ENCODE peak calls at places on chromosomes 6 and 20, in six cellular contexts. C is GM12865, F is brain microvascular endothelial cell, U is GM20000, S is type B pancreatic cell, H is progenitor cell of endocrine pancreas. Q is an unnamed sample.

GRCh38 chr6:37029249-37029959 is 23.9 kb downstream of the FGD2 start:
- DNase-seq in C (peak), F (peak), U (peak), S (no peak), H (peak), Q (peak)

GRCh38 chr20:59013959-59014608 is 5.1 kb upstream of the TUBB1 start:
- DNase-seq in C (no peak), F (no peak), U (no peak), S (peak), H (no peak), Q (peak)

GRCh38 chr20:45405566-45406259 is 2.4 kb upstream of the DBNDD2 start:
- DNase-seq in C (no peak), F (no peak), U (peak), S (no peak), H (peak), Q (no peak)

GRCh38 chr20:57680934-57681914 is 28.6 kb downstream of the PMEPA1 start:
- DNase-seq in C (peak), F (no peak), U (no peak), S (no peak), H (no peak), Q (no peak)

GRCh38 chr6:44309092-44309491 is 4.1 kb downstream of the AARS2 start:
- DNase-seq in C (no peak), F (no peak), U (no peak), S (no peak), H (no peak), Q (peak)

GRCh38 chr20:57718490-57719009 is 8.7 kb upstream of the PMEPA1 start:
- DNase-seq in C (peak), F (peak), U (peak), S (peak), H (peak), Q (peak)

GRCh38 chr6:122789078-122789861 is at the start of gene SMPDL3A:
- DNase-seq in C (peak), F (peak), U (peak), S (peak), H (peak), Q (peak)

GRCh38 chr6:149132336-149132735 is 185.2 kb upstream of the TAB2 start:
- DNase-seq in C (no peak), F (no peak), U (no peak), S (no peak), H (no peak), Q (no peak)

GRCh38 chr6:147664092-147664491 is 155.6 kb downstream of the SAMD5 start:
- DNase-seq in C (no peak), F (no peak), U (no peak), S (no peak), H (no peak), Q (no peak)

GRCh38 chr6:90025418-90026089 is 131.3 kb downstream of the GJA10 start:
- DNase-seq in C (no peak), F (peak), U (no peak), S (no peak), H (no peak), Q (peak)

GRCh38 chr6:42498473-42499128 is 46.9 kb upstream of the TRERF1 start:
- DNase-seq in C (no peak), F (no peak), U (no peak), S (no peak), H (no peak), Q (no peak)

GRCh38 chr6:54283877-54284860 is 24.1 kb upstream of the TINAG start:
- DNase-seq in C (no peak), F (peak), U (no peak), S (no peak), H (no peak), Q (no peak)

GRCh38 chr20:31877684-31878083 is 7.2 kb downstream of the TTLL9 start:
- DNase-seq in C (no peak), F (no peak), U (no peak), S (no peak), H (no peak), Q (no peak)

GRCh38 chr6:52649521-52649920 is 21.4 kb upstream of the TMEM14A start:
- DNase-seq in C (no peak), F (no peak), U (no peak), S (no peak), H (no peak), Q (no peak)

GRCh38 chr20:19699132-19699971 is 58.7 kb upstream of the RIN2 start:
- DNase-seq in C (no peak), F (peak), U (no peak), S (no peak), H (no peak), Q (peak)

GRCh38 chr6:29681811-29682210 is 859 bp upstream of the ZFP57 start:
- DNase-seq in C (no peak), F (no peak), U (no peak), S (no peak), H (no peak), Q (no peak)

GRCh38 chr6:21305827-21306469 is 287.6 kb upstream of the SOX4 start:
- DNase-seq in C (no peak), F (no peak), U (no peak), S (no peak), H (no peak), Q (peak)

GRCh38 chr20:10708342-10709185 is 34.8 kb upstream of the JAG1 start:
- DNase-seq in C (no peak), F (peak), U (no peak), S (no peak), H (no peak), Q (peak)

GRCh38 chr6:136439514-136440186 is 110.6 kb downstream of the MAP7 start:
- DNase-seq in C (no peak), F (no peak), U (no peak), S (no peak), H (no peak), Q (no peak)

GRCh38 chr6:42443312-42444075 is 8.2 kb downstream of the TRERF1 start:
- DNase-seq in C (no peak), F (no peak), U (no peak), S (no peak), H (no peak), Q (no peak)

GRCh38 chr6:4670295-4670694 is 105.9 kb upstream of the CDYL start:
- DNase-seq in C (no peak), F (no peak), U (no peak), S (peak), H (no peak), Q (no peak)

GRCh38 chr6:73476722-73477121 is 15.2 kb downstream of the MTO1 start:
- DNase-seq in C (no peak), F (no peak), U (no peak), S (no peak), H (no peak), Q (no peak)

GRCh38 chr6:125793863-125794262 is 3.1 kb downstream of the NCOA7 start:
- DNase-seq in C (peak), F (no peak), U (no peak), S (no peak), H (no peak), Q (no peak)

GRCh38 chr6:80641591-80641990 is 535.1 kb downstream of the BCKDHB start:
- DNase-seq in C (no peak), F (peak), U (no peak), S (no peak), H (no peak), Q (peak)

GRCh38 chr6:18528084-18528743 is 141.1 kb downstream of the RNF144B start:
- DNase-seq in C (no peak), F (no peak), U (no peak), S (no peak), H (no peak), Q (peak)

GRCh38 chr6:159184559-159184958 is 15.4 kb downstream of the FNDC1 start:
- DNase-seq in C (no peak), F (no peak), U (no peak), S (no peak), H (no peak), Q (no peak)

GRCh38 chr6:111601875-111602274 is 3.8 kb downstream of the TRAF3IP2 start:
- DNase-seq in C (no peak), F (no peak), U (no peak), S (no peak), H (no peak), Q (peak)

GRCh38 chr20:6654490-6655247 is 112.8 kb upstream of the BMP2 start:
- DNase-seq in C (no peak), F (no peak), U (no peak), S (no peak), H (no peak), Q (peak)

GRCh38 chr20:6558361-6558760 is 209.1 kb upstream of the BMP2 start:
- DNase-seq in C (no peak), F (no peak), U (no peak), S (no peak), H (no peak), Q (no peak)

GRCh38 chr6:7246401-7247178 is 66.4 kb downstream of the SSR1 start:
- DNase-seq in C (no peak), F (no peak), U (no peak), S (no peak), H (no peak), Q (no peak)

GRCh38 chr6:46128476-46128875 is 1.3 kb upstream of the ENPP4 start:
- DNase-seq in C (peak), F (no peak), U (peak), S (no peak), H (no peak), Q (no peak)

GRCh38 chr6:169289257-169289656 is 35.6 kb upstream of the THBS2 start:
- DNase-seq in C (no peak), F (no peak), U (no peak), S (no peak), H (no peak), Q (no peak)

GRCh38 chr6:121917834-121918559 is 481.5 kb upstream of the HSF2 start:
- DNase-seq in C (no peak), F (no peak), U (no peak), S (no peak), H (no peak), Q (no peak)

GRCh38 chr6:38436726-38437465 is 202.8 kb downstream of the BTBD9 start:
- DNase-seq in C (no peak), F (peak), U (no peak), S (no peak), H (no peak), Q (peak)

GRCh38 chr6:134795696-134796095 is 154.2 kb downstream of the ALDH8A1 start:
- DNase-seq in C (no peak), F (no peak), U (no peak), S (no peak), H (no peak), Q (no peak)

GRCh38 chr6:117169781-117170281 is 95.5 kb upstream of the VGLL2 start:
- DNase-seq in C (no peak), F (no peak), U (no peak), S (no peak), H (no peak), Q (no peak)

DNA sequence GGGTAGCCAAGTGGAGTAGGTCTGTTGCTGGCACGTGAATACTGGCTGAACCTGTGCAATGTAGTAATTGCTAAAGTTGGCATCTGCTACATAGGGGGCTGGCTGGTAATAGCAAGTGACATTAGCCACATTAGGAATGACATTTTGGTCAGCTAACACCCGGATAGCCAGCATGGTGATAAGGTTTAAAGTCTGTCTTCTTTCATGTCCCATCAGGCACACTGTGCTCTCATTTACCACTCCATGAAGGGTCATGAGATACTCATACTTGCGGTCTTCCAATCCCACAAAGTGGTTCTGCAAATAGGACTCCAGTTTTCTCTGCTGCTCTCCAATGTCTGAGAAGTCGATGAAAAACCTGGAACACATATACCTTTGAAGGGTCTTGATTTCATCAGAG is 2.8 kb downstream of the TENT5A start:
- DNase-seq in C (no peak), F (no peak), U (no peak), S (no peak), H (no peak), Q (no peak)
- TF ChIP-seq CTCF in C (no peak), F (no peak), U (no peak), S (no peak), H (no peak), Q (no peak)

GRCh38 chr6:30922447-30922852 is 8.4 kb downstream of the VARS2 start:
- DNase-seq in C (no peak), F (no peak), U (no peak), S (no peak), H (no peak), Q (no peak)
- TF ChIP-seq CTCF in C (no peak), F (no peak), U (no peak), S (no peak), H (no peak), Q (no peak)

DNA sequence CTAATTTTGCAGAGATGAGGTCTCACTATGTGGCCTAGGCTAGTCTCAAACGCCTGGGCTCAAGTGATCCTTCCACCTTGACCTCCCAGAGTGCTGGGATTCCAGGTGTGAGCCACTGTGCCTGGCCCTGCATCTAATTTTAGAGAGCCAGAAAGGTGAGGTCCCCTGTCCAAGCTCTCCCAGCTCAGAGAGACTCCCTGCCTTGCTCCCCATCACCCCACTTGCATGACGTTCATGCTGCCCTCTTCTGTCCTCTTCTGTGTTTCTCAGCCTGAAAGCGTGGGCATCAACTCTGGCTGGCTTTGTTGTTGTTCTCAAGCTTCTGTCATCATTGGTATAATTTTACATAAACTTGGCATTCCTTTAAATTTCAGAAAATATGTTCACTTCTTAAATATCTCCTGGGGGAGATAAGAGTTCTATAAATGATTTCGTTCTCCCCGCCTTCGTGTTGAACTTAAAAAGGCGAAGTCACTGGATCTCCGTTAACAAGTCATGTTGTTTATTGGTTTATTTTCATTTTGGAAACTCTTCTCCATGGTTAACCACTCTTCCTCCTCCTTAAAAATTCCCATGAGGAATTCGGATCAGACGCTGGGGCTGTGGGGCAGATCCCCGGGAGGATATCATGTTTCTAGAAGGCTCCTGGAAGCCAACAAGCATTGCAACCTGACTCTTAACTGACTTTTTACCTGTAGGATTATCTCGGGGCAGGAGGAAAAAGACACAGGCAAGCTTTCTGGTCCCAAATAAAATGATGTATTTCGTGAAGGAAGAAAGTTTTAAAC is 13.2 kb upstream of the PARD6B start:
- DNase-seq in C (no peak), F (peak), U (no peak), S (no peak), H (no peak), Q (peak)
- TF ChIP-seq CTCF in C (no peak), F (peak), U (no peak), S (no peak), H (no peak), Q (peak)

GRCh38 chr6:154408906-154409500 is 52.4 kb upstream of the IPCEF1 start:
- DNase-seq in C (peak), F (peak), U (no peak), S (no peak), H (no peak), Q (peak)
- TF ChIP-seq CTCF in C (no peak), F (peak), U (no peak), S (peak), H (peak), Q (peak)

GRCh38 chr6:3412779-3413500 is 43.9 kb downstream of the SLC22A23 start:
- DNase-seq in C (no peak), F (no peak), U (no peak), S (no peak), H (no peak), Q (no peak)

GRCh38 chr6:3409699-3410384 is 47.0 kb downstream of the SLC22A23 start:
- DNase-seq in C (no peak), F (no peak), U (no peak), S (no peak), H (no peak), Q (peak)

GRCh38 chr6:3408665-3409064 is 48.2 kb downstream of the SLC22A23 start:
- DNase-seq in C (no peak), F (no peak), U (no peak), S (no peak), H (no peak), Q (no peak)

GRCh38 chr6:3411967-3412778 is 44.7 kb downstream of the SLC22A23 start:
- DNase-seq in C (no peak), F (no peak), U (no peak), S (no peak), H (no peak), Q (no peak)

DNA sequence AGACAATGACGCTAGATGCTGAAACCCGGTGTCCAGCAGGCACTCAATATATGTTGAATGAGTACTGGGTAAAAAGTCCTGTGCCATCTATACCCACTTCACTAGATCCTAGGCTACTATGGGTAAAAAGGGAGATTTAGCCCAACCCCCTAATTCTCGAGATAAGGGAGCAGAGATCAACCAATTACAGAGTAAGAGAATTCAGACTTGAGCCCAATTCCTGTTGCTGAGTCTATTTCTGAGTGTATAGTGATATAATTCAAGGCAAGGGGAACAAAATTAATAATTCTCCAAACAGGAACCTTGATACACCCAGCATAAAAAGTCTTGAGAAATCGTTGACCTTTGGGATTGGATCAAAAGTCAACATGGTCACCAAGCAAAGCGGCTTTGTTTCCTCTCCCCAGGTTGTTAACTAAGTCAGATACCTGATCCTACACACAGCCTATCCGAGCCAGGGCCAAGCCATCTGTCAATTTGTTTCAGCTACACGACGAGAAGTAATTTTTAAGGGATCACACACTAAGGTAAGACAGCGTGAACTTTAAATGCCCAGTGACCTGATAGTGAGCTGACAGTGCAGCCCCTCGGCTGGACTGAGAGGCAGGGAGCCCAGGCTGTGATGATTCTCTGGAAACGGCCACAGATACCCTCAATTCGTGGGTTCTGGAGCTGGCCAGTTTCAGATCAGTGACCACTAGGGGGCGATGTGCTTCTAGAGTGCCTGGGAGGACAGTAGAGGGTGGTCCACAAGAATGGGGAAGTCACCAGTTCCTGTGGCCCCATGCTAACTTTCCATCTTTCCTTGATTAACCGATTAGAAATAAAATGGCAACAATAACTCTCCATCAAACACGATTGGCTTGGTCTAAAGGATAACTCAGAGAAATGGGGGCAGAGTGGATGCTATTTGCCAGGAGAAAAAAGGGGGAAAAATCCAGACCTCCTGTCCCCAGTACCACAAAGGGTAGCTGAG is 46.2 kb downstream of the SLC22A23 start:
- DNase-seq in C (peak), F (peak), U (peak), S (no peak), H (peak), Q (peak)
- TF ChIP-seq CTCF in C (peak), F (peak), U (peak), S (peak), H (peak), Q (peak)

DNA sequence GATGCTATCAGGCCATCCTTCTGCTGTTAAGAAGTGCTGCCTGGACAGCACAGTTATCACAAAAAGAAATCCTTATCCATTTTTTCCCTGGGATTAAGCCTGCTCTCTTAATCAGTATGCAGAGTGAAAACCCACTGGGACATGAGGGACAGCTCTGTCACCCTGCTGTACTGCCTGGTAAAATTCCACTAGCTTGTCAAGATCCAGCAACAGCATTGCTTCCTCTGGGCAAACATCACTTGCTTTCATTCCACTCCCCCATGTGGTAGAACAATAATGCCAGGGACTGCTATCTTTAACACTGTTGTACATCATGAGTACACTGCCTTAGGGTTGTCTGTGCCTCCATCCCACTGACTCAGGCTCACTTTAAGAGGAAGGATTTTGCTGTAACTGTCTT is 331.3 kb downstream of the KIF16B start:
- DNase-seq in C (peak), F (peak), U (no peak), S (no peak), H (no peak), Q (peak)
- TF ChIP-seq CTCF in C (peak), F (peak), U (peak), S (no peak), H (no peak), Q (peak)

Q was measured in choroid plexus epithelial cell.